ENCODE peak calls at places on chromosome 5, in seven cellular contexts. E, P, Z, O, A, G and X are unnamed samples.

GRCh38 chr5:157990583-157991181 is 131.7 kb upstream of the CLINT1 start:
- DNase-seq in G (no peak), O (no peak), A (no peak), P (no peak), Z (no peak), E (no peak), X (no peak)

GRCh38 chr5:159510282-159510681 is 180.0 kb upstream of the IL12B start:
- DNase-seq in Z (no peak), G (no peak), O (no peak), A (peak), P (peak), E (no peak), X (no peak)

GRCh38 chr5:14174235-14174636 is 31.1 kb downstream of the TRIO start:
- DNase-seq in O (no peak), G (no peak), E (no peak), A (no peak), P (no peak), Z (no peak), X (no peak)

GRCh38 chr5:116137544-116138378 is 52.9 kb downstream of the COMMD10 start:
- DNase-seq in E (no peak), O (peak), G (no peak), A (peak), Z (peak), P (peak), X (no peak)

GRCh38 chr5:68446487-68446894 is 230.9 kb downstream of the PIK3R1 start:
- DNase-seq in O (no peak), P (no peak), E (no peak), A (no peak), Z (no peak), G (no peak), X (no peak)

GRCh38 chr5:108196276-108196675 is 185.6 kb downstream of the FBXL17 start:
- DNase-seq in G (no peak), E (no peak), Z (no peak), P (no peak), O (no peak), A (peak), X (no peak)

GRCh38 chr5:17157916-17158529 is 59.4 kb upstream of the BASP1 start:
- DNase-seq in Z (peak), E (no peak), O (no peak), A (peak), P (peak), G (no peak), X (no peak)

GRCh38 chr5:6950872-6951271 is 237.6 kb downstream of the TENT4A start:
- DNase-seq in P (no peak), Z (peak), O (no peak), G (no peak), E (no peak), A (no peak), X (no peak)

GRCh38 chr5:34620185-34620584 is 35.9 kb upstream of the RAI14 start:
- DNase-seq in E (no peak), A (no peak), P (no peak), Z (no peak), O (no peak), G (no peak), X (no peak)

GRCh38 chr5:77181596-77182304 is 28.7 kb upstream of the PDE8B start:
- DNase-seq in A (no peak), G (no peak), Z (no peak), E (no peak), O (no peak), P (no peak), X (no peak)

GRCh38 chr5:127925916-127926315 is 157.7 kb upstream of the SLC12A2 start:
- DNase-seq in A (no peak), G (no peak), Z (no peak), P (no peak), E (no peak), O (no peak), X (no peak)

GRCh38 chr5:140420226-140420570 is 18.6 kb downstream of the ANKHD1 start:
- DNase-seq in E (no peak), P (no peak), Z (no peak), A (no peak), O (no peak), G (no peak), X (no peak)

GRCh38 chr5:143471041-143471509 is 67.6 kb upstream of the NR3C1 start:
- DNase-seq in G (no peak), O (no peak), E (no peak), Z (no peak), P (peak), A (peak), X (no peak)

GRCh38 chr5:62340392-62340791 is 34.4 kb downstream of the KIF2A start:
- DNase-seq in G (no peak), O (no peak), E (no peak), A (no peak), P (no peak), Z (peak), X (no peak)

GRCh38 chr5:102762828-102763227 is 7.7 kb downstream of the PAM start:
- DNase-seq in P (no peak), Z (no peak), E (no peak), G (no peak), A (no peak), O (no peak), X (no peak)

GRCh38 chr5:387491-388265 is 55.3 kb upstream of the EXOC3 start:
- DNase-seq in E (no peak), Z (no peak), P (no peak), G (no peak), O (no peak), A (no peak), X (no peak)

GRCh38 chr5:51652980-51653379 is 269.7 kb downstream of the ISL1 start:
- DNase-seq in G (no peak), E (no peak), A (no peak), O (no peak), P (no peak), Z (no peak), X (no peak)